ENCODE peak calls at places on chromosome X, in nine cellular contexts. C is left lobe of liver, B is psoas muscle, H is H9, V is BE2C, Z is NCI-H1694, F is T-helper 2 cell, I is endothelial cell, J is islet precursor cell. K is an unnamed sample.

GRCh38 chrX:153741446-153741845 is 16.8 kb downstream of the ABCD1 start:
- DNase-seq in C (no peak), B (no peak), H (no peak), V (no peak), Z (no peak), F (no peak), I (no peak), J (no peak), K (no peak)

GRCh38 chrX:122512561-122513072 is 671.5 kb upstream of the GRIA3 start:
- DNase-seq in C (no peak), B (no peak), H (no peak), V (no peak), Z (no peak), F (no peak), I (no peak), J (peak; percentile 65), K (no peak)

GRCh38 chrX:149707147-149707901 is 4.5 kb upstream of the MAGEA11 start:
- DNase-seq in C (no peak), B (no peak), H (no peak), V (no peak), Z (no peak), F (no peak), I (no peak), J (no peak), K (no peak)

GRCh38 chrX:2348225-2348624 is 152.6 kb downstream of the DHRSX start:
- DNase-seq in C (no peak), B (no peak), H (no peak), V (no peak), Z (no peak), F (no peak), I (no peak), J (no peak), K (no peak)

GRCh38 chrX:2500091-2500680 is 590 bp downstream of the DHRSX start:
- DNase-seq in C (peak; percentile 57), B (peak; percentile 56), H (peak; percentile 57), V (peak; percentile 27), Z (no peak), F (no peak), I (peak; percentile 57), J (peak; percentile 79), K (no peak)

GRCh38 chrX:118727686-118728339 is 407 bp downstream of the IL13RA1 start:
- DNase-seq in C (peak; percentile 74), B (peak; percentile 75), H (no peak), V (peak; percentile 3), Z (no peak), F (no peak), I (peak; percentile 15), J (peak; percentile 54), K (no peak)

GRCh38 chrX:103398321-103398937 is 22.1 kb downstream of the BEX3 start:
- DNase-seq in C (no peak), B (no peak), H (no peak), V (peak; percentile 14), Z (no peak), F (no peak), I (no peak), J (peak; percentile 84), K (peak; percentile 3)

GRCh38 chrX:131170148-131170547 is 112.0 kb downstream of the ARHGAP36 start:
- DNase-seq in C (no peak), B (no peak), H (no peak), V (no peak), Z (no peak), F (no peak), I (no peak), J (no peak), K (no peak)